ENCODE peak calls at places on chromosomes 12 and 14, in four cellular contexts. M is activated naive CD4-positive, alpha-beta T cell treated with Interleukin-2 at 50 U/mL for 16 hours; V is fibroblast of mammary gland; W is SJCRH30. D is an unnamed sample.

GRCh38 chr14:106436310-106436905 is 910.0 kb downstream of the TMEM121 start:
- DNase-seq in M (peak), V (peak), W (peak), D (no peak)

GRCh38 chr12:57240926-57241555 is 9.9 kb downstream of the STAC3 start:
- DNase-seq in M (peak), V (no peak), W (peak), D (no peak)

GRCh38 chr12:45105996-45106395 is 55.1 kb upstream of the DBX2 start:
- DNase-seq in M (no peak), V (no peak), W (no peak), D (no peak)

GRCh38 chr14:96162741-96163140 is 41.9 kb upstream of the BDKRB2 start:
- DNase-seq in M (no peak), V (peak), W (no peak), D (no peak)

GRCh38 chr12:1591543-1591942 is 2.8 kb downstream of the FBXL14 start:
- DNase-seq in M (no peak), V (no peak), W (peak), D (no peak)

GRCh38 chr14:52025310-52025709 is 36.0 kb downstream of the RTRAF start:
- DNase-seq in M (no peak), V (peak), W (no peak), D (no peak)

GRCh38 chr12:4037747-4038312 is 164.6 kb upstream of the PARP11 start:
- DNase-seq in M (no peak), V (peak), W (peak), D (no peak)

GRCh38 chr12:61452076-61452475 is 808.1 kb upstream of the USP15 start:
- DNase-seq in M (no peak), V (no peak), W (no peak), D (no peak)

GRCh38 chr14:60862283-60862682 is 118.6 kb downstream of the TRMT5 start:
- DNase-seq in M (no peak), V (peak), W (peak), D (no peak)

GRCh38 chr12:101040936-101041335 is 169.1 kb downstream of the SLC5A8 start:
- DNase-seq in M (no peak), V (peak), W (no peak), D (no peak)

GRCh38 chr12:1531160-1531653 is 63.2 kb downstream of the FBXL14 start:
- DNase-seq in M (no peak), V (no peak), W (no peak), D (no peak)

GRCh38 chr12:86139671-86140070 is 116.5 kb downstream of the MGAT4C start:
- DNase-seq in M (no peak), V (no peak), W (no peak), D (no peak)

GRCh38 chr12:13504074-13504473 is 307.5 kb downstream of the EMP1 start:
- DNase-seq in M (no peak), V (peak), W (no peak), D (no peak)

GRCh38 chr12:14974633-14975032 is 1.8 kb downstream of the PDE6H start:
- DNase-seq in M (no peak), V (no peak), W (no peak), D (no peak)

GRCh38 chr12:106205208-106206069 is 42.4 kb downstream of the CKAP4 start:
- DNase-seq in M (no peak), V (no peak), W (no peak), D (no peak)

GRCh38 chr12:129928643-129929042 is 24.8 kb upstream of the TMEM132D start:
- DNase-seq in M (no peak), V (no peak), W (no peak), D (no peak)

GRCh38 chr12:25283006-25283405 is 32.3 kb upstream of the KRAS start:
- DNase-seq in M (no peak), V (no peak), W (no peak), D (no peak)

GRCh38 chr14:57221931-57222330 is 46.8 kb downstream of the EXOC5 start:
- DNase-seq in M (no peak), V (no peak), W (no peak), D (no peak)

GRCh38 chr14:88838015-88838414 is 13.6 kb downstream of the TTC8 start:
- DNase-seq in M (no peak), V (no peak), W (no peak), D (no peak)

GRCh38 chr12:12874014-12874413 is 17.3 kb upstream of the GPRC5A start:
- DNase-seq in M (no peak), V (no peak), W (no peak), D (no peak)

GRCh38 chr12:58873496-58873895 is 46.8 kb downstream of the LRIG3 start:
- DNase-seq in M (no peak), V (no peak), W (peak), D (no peak)

GRCh38 chr12:12107678-12108077 is 36.9 kb downstream of the BCL2L14 start:
- DNase-seq in M (no peak), V (no peak), W (peak), D (no peak)

GRCh38 chr14:60654303-60654925 is 5.1 kb upstream of the SIX1 start:
- DNase-seq in M (no peak), V (peak), W (no peak), D (no peak)

GRCh38 chr14:102203382-102203781 is 63.7 kb downstream of the WDR20 start:
- DNase-seq in M (no peak), V (no peak), W (no peak), D (no peak)

GRCh38 chr14:62162998-62163589 is 400.9 kb downstream of the SNAPC1 start:
- DNase-seq in M (no peak), V (peak), W (peak), D (peak)

GRCh38 chr12:55930771-55931316 is at the start of gene DGKA:
- DNase-seq in M (peak), V (peak), W (peak), D (peak)

GRCh38 chr12:124851344-124851743 is 12.3 kb downstream of the SCARB1 start:
- DNase-seq in M (no peak), V (no peak), W (no peak), D (no peak)

GRCh38 chr12:90909069-90909676 is 45.8 kb downstream of the CCER1 start:
- DNase-seq in M (no peak), V (peak), W (peak), D (peak)

GRCh38 chr12:56128669-56129209 is 672 bp downstream of the ESYT1 start:
- DNase-seq in M (no peak), V (no peak), W (peak), D (no peak)

GRCh38 chr12:109591041-109591440 is 17.4 kb downstream of the MVK start:
- DNase-seq in M (no peak), V (no peak), W (peak), D (no peak)

GRCh38 chr12:124569375-124570148 is 2.1 kb upstream of the NCOR2 start:
- DNase-seq in M (no peak), V (no peak), W (no peak), D (no peak)

GRCh38 chr12:63893170-63893569 is 48.7 kb downstream of the SRGAP1 start:
- DNase-seq in M (no peak), V (no peak), W (no peak), D (no peak)

GRCh38 chr14:30443368-30444007 is 115.5 kb upstream of the G2E3 start:
- DNase-seq in M (no peak), V (peak), W (peak), D (peak)

GRCh38 chr12:47547077-47547476 is 158.8 kb downstream of the RPAP3 start:
- DNase-seq in M (no peak), V (peak), W (no peak), D (no peak)

GRCh38 chr12:71139153-71139735 is 18.6 kb downstream of the TSPAN8 start:
- DNase-seq in M (no peak), V (no peak), W (no peak), D (no peak)

GRCh38 chr14:38481939-38482678 is 226.2 kb upstream of the CLEC14A start:
- DNase-seq in M (no peak), V (peak), W (no peak), D (no peak)

GRCh38 chr14:53333809-53334208 is 180.7 kb upstream of the DDHD1 start:
- DNase-seq in M (no peak), V (no peak), W (no peak), D (no peak)

GRCh38 chr12:117134059-117134458 is 34.8 kb upstream of the TESC start:
- DNase-seq in M (peak), V (no peak), W (no peak), D (no peak)

D was measured in Panc1.